ENCODE peak calls at places on chromosomes 5 and 9, in eight cellular contexts. One of them, this sample, is unnamed.

GRCh38 chr9:108786756-108787663 is 68.8 kb downstream of the ACTL7B start:
- DNase-seq in stimulated activated CD8-positive, alpha-beta memory T cell treated with anti-CD3 and anti-CD28 coated beads, Interleukin-15, amount 100 ng/mL, for 24 hours: no peak
- DNase-seq in foreskin fibroblast: peak
- DNase-seq in OCI-LY7: no peak
- DNase-seq in fibroblast of lung: peak
- DNase-seq in G401: no peak
- DNase-seq in heart right ventricle: no peak
- DNase-seq in HTR-8/SVneo: no peak
- DNase-seq in this sample: peak

GRCh38 chr5:147887925-147888324 is 9.4 kb downstream of the SCGB3A2 start:
- DNase-seq in stimulated activated CD8-positive, alpha-beta memory T cell treated with anti-CD3 and anti-CD28 coated beads, Interleukin-15, amount 100 ng/mL, for 24 hours: no peak
- DNase-seq in foreskin fibroblast: peak
- DNase-seq in OCI-LY7: no peak
- DNase-seq in fibroblast of lung: no peak
- DNase-seq in G401: no peak
- DNase-seq in heart right ventricle: no peak
- DNase-seq in HTR-8/SVneo: no peak
- DNase-seq in this sample: peak

GRCh38 chr5:42787073-42787472 is 24.6 kb downstream of the SELENOP start:
- DNase-seq in stimulated activated CD8-positive, alpha-beta memory T cell treated with anti-CD3 and anti-CD28 coated beads, Interleukin-15, amount 100 ng/mL, for 24 hours: no peak
- DNase-seq in foreskin fibroblast: no peak
- DNase-seq in OCI-LY7: no peak
- DNase-seq in fibroblast of lung: no peak
- DNase-seq in G401: no peak
- DNase-seq in heart right ventricle: no peak
- DNase-seq in HTR-8/SVneo: no peak
- DNase-seq in this sample: no peak

GRCh38 chr9:115437418-115437817 is 319.5 kb upstream of the TNC start:
- DNase-seq in stimulated activated CD8-positive, alpha-beta memory T cell treated with anti-CD3 and anti-CD28 coated beads, Interleukin-15, amount 100 ng/mL, for 24 hours: no peak
- DNase-seq in foreskin fibroblast: no peak
- DNase-seq in OCI-LY7: no peak
- DNase-seq in fibroblast of lung: no peak
- DNase-seq in G401: no peak
- DNase-seq in heart right ventricle: no peak
- DNase-seq in HTR-8/SVneo: no peak
- DNase-seq in this sample: no peak

GRCh38 chr5:10235350-10235749 is 14.3 kb downstream of the ATPSCKMT start:
- DNase-seq in stimulated activated CD8-positive, alpha-beta memory T cell treated with anti-CD3 and anti-CD28 coated beads, Interleukin-15, amount 100 ng/mL, for 24 hours: no peak
- DNase-seq in foreskin fibroblast: peak
- DNase-seq in OCI-LY7: no peak
- DNase-seq in fibroblast of lung: peak
- DNase-seq in G401: peak
- DNase-seq in heart right ventricle: no peak
- DNase-seq in HTR-8/SVneo: no peak
- DNase-seq in this sample: peak

GRCh38 chr9:37999501-38000189 is 69.4 kb downstream of the SHB start:
- DNase-seq in stimulated activated CD8-positive, alpha-beta memory T cell treated with anti-CD3 and anti-CD28 coated beads, Interleukin-15, amount 100 ng/mL, for 24 hours: no peak
- DNase-seq in foreskin fibroblast: peak
- DNase-seq in OCI-LY7: no peak
- DNase-seq in fibroblast of lung: no peak
- DNase-seq in G401: peak
- DNase-seq in heart right ventricle: no peak
- DNase-seq in HTR-8/SVneo: no peak
- DNase-seq in this sample: peak

GRCh38 chr5:6480133-6481051 is 31.7 kb downstream of the UBE2QL1 start:
- DNase-seq in stimulated activated CD8-positive, alpha-beta memory T cell treated with anti-CD3 and anti-CD28 coated beads, Interleukin-15, amount 100 ng/mL, for 24 hours: no peak
- DNase-seq in foreskin fibroblast: no peak
- DNase-seq in OCI-LY7: peak
- DNase-seq in fibroblast of lung: no peak
- DNase-seq in G401: no peak
- DNase-seq in heart right ventricle: no peak
- DNase-seq in HTR-8/SVneo: no peak
- DNase-seq in this sample: no peak

GRCh38 chr9:112245126-112245525 is 70.0 kb upstream of the SUSD1 start:
- DNase-seq in stimulated activated CD8-positive, alpha-beta memory T cell treated with anti-CD3 and anti-CD28 coated beads, Interleukin-15, amount 100 ng/mL, for 24 hours: no peak
- DNase-seq in foreskin fibroblast: no peak
- DNase-seq in OCI-LY7: no peak
- DNase-seq in fibroblast of lung: no peak
- DNase-seq in G401: no peak
- DNase-seq in heart right ventricle: no peak
- DNase-seq in HTR-8/SVneo: no peak
- DNase-seq in this sample: no peak

GRCh38 chr5:132065351-132065937 is 5.0 kb downstream of the IL3 start:
- DNase-seq in stimulated activated CD8-positive, alpha-beta memory T cell treated with anti-CD3 and anti-CD28 coated beads, Interleukin-15, amount 100 ng/mL, for 24 hours: no peak
- DNase-seq in foreskin fibroblast: peak
- DNase-seq in OCI-LY7: peak
- DNase-seq in fibroblast of lung: peak
- DNase-seq in G401: peak
- DNase-seq in heart right ventricle: peak
- DNase-seq in HTR-8/SVneo: peak
- DNase-seq in this sample: peak

GRCh38 chr5:25393321-25393720 is 748.5 kb upstream of the CDH10 start:
- DNase-seq in stimulated activated CD8-positive, alpha-beta memory T cell treated with anti-CD3 and anti-CD28 coated beads, Interleukin-15, amount 100 ng/mL, for 24 hours: no peak
- DNase-seq in foreskin fibroblast: no peak
- DNase-seq in OCI-LY7: no peak
- DNase-seq in fibroblast of lung: no peak
- DNase-seq in G401: peak
- DNase-seq in heart right ventricle: no peak
- DNase-seq in HTR-8/SVneo: no peak
- DNase-seq in this sample: no peak

GRCh38 chr9:105039180-105039799 is 111.3 kb upstream of the ABCA1 start:
- DNase-seq in stimulated activated CD8-positive, alpha-beta memory T cell treated with anti-CD3 and anti-CD28 coated beads, Interleukin-15, amount 100 ng/mL, for 24 hours: no peak
- DNase-seq in foreskin fibroblast: no peak
- DNase-seq in OCI-LY7: peak
- DNase-seq in fibroblast of lung: no peak
- DNase-seq in G401: no peak
- DNase-seq in heart right ventricle: no peak
- DNase-seq in HTR-8/SVneo: no peak
- DNase-seq in this sample: no peak

GRCh38 chr9:125620216-125620615 is 86.8 kb downstream of the MAPKAP1 start:
- DNase-seq in stimulated activated CD8-positive, alpha-beta memory T cell treated with anti-CD3 and anti-CD28 coated beads, Interleukin-15, amount 100 ng/mL, for 24 hours: no peak
- DNase-seq in foreskin fibroblast: no peak
- DNase-seq in OCI-LY7: no peak
- DNase-seq in fibroblast of lung: peak
- DNase-seq in G401: no peak
- DNase-seq in heart right ventricle: no peak
- DNase-seq in HTR-8/SVneo: no peak
- DNase-seq in this sample: no peak

GRCh38 chr5:158879993-158880392 is 219.7 kb downstream of the EBF1 start:
- DNase-seq in stimulated activated CD8-positive, alpha-beta memory T cell treated with anti-CD3 and anti-CD28 coated beads, Interleukin-15, amount 100 ng/mL, for 24 hours: no peak
- DNase-seq in foreskin fibroblast: no peak
- DNase-seq in OCI-LY7: no peak
- DNase-seq in fibroblast of lung: no peak
- DNase-seq in G401: no peak
- DNase-seq in heart right ventricle: no peak
- DNase-seq in HTR-8/SVneo: no peak
- DNase-seq in this sample: no peak

GRCh38 chr5:116613445-116613844 is 38.8 kb upstream of the SEMA6A start:
- DNase-seq in stimulated activated CD8-positive, alpha-beta memory T cell treated with anti-CD3 and anti-CD28 coated beads, Interleukin-15, amount 100 ng/mL, for 24 hours: no peak
- DNase-seq in foreskin fibroblast: no peak
- DNase-seq in OCI-LY7: no peak
- DNase-seq in fibroblast of lung: no peak
- DNase-seq in G401: no peak
- DNase-seq in heart right ventricle: no peak
- DNase-seq in HTR-8/SVneo: no peak
- DNase-seq in this sample: no peak

GRCh38 chr9:129648092-129648763 is 6.3 kb upstream of the ASB6 start:
- DNase-seq in stimulated activated CD8-positive, alpha-beta memory T cell treated with anti-CD3 and anti-CD28 coated beads, Interleukin-15, amount 100 ng/mL, for 24 hours: no peak
- DNase-seq in foreskin fibroblast: no peak
- DNase-seq in OCI-LY7: no peak
- DNase-seq in fibroblast of lung: no peak
- DNase-seq in G401: no peak
- DNase-seq in heart right ventricle: no peak
- DNase-seq in HTR-8/SVneo: no peak
- DNase-seq in this sample: no peak

GRCh38 chr5:63125862-63126261 is 547.2 kb downstream of the LRRC70 start:
- DNase-seq in stimulated activated CD8-positive, alpha-beta memory T cell treated with anti-CD3 and anti-CD28 coated beads, Interleukin-15, amount 100 ng/mL, for 24 hours: no peak
- DNase-seq in foreskin fibroblast: peak
- DNase-seq in OCI-LY7: peak
- DNase-seq in fibroblast of lung: peak
- DNase-seq in G401: no peak
- DNase-seq in heart right ventricle: no peak
- DNase-seq in HTR-8/SVneo: peak
- DNase-seq in this sample: peak

GRCh38 chr5:91162534-91163381 is 220.4 kb downstream of the ARRDC3 start:
- DNase-seq in stimulated activated CD8-positive, alpha-beta memory T cell treated with anti-CD3 and anti-CD28 coated beads, Interleukin-15, amount 100 ng/mL, for 24 hours: peak
- DNase-seq in foreskin fibroblast: peak
- DNase-seq in OCI-LY7: no peak
- DNase-seq in fibroblast of lung: peak
- DNase-seq in G401: no peak
- DNase-seq in heart right ventricle: peak
- DNase-seq in HTR-8/SVneo: peak
- DNase-seq in this sample: peak

This sample was measured in iris pigment epithelial cell.